ENCODE peak calls at places on chromosomes 7 and 10, in four cellular contexts. V, F, G and I are unnamed samples.

GRCh38 chr10:119947325-119947724 is 54.8 kb downstream of the SEC23IP start:
- DNase-seq in V (no peak), F (no peak), G (no peak), I (no peak)

GRCh38 chr7:137001041-137001440 is 132.6 kb downstream of the CHRM2 start:
- DNase-seq in V (no peak), F (no peak), G (no peak), I (no peak)

GRCh38 chr7:101250324-101250723 is 5.4 kb upstream of the FIS1 start:
- DNase-seq in V (no peak), F (peak; percentile 53), G (no peak), I (no peak)

GRCh38 chr7:27178366-27178765 is 4.2 kb upstream of the HOXA10 start:
- DNase-seq in V (no peak), F (no peak), G (no peak), I (no peak)

GRCh38 chr7:47221826-47222225 is 360.1 kb downstream of the TNS3 start:
- DNase-seq in V (no peak), F (no peak), G (no peak), I (no peak)

GRCh38 chr7:83807770-83808169 is 158.8 kb upstream of the SEMA3E start:
- DNase-seq in V (no peak), F (no peak), G (no peak), I (no peak)

GRCh38 chr10:124473070-124473469 is 11.4 kb downstream of the LHPP start:
- DNase-seq in V (no peak), F (no peak), G (no peak), I (no peak)

GRCh38 chr10:123044391-123044790 is 35.6 kb downstream of the ACADSB start:
- DNase-seq in V (no peak), F (no peak), G (no peak), I (no peak)

GRCh38 chr10:69056129-69056528 is 31.8 kb upstream of the SRGN start:
- DNase-seq in V (no peak), F (no peak), G (no peak), I (no peak)

GRCh38 chr10:127979017-127979416 is 72.1 kb downstream of the PTPRE start:
- DNase-seq in V (no peak), F (no peak), G (no peak), I (no peak)

GRCh38 chr7:137354361-137354760 is 10.8 kb upstream of the PTN start:
- DNase-seq in V (no peak), F (no peak), G (no peak), I (no peak)

GRCh38 chr10:62323751-62324150 is 50.4 kb upstream of the ZNF365 start:
- DNase-seq in V (no peak), F (no peak), G (no peak), I (no peak)

GRCh38 chr10:102744374-102745051 is 765 bp downstream of the WBP1L start:
- DNase-seq in V (no peak), F (no peak), G (no peak), I (no peak)

GRCh38 chr10:47384148-47384921 is at the start of gene ZNF488:
- DNase-seq in V (peak; percentile 98), F (no peak), G (peak; percentile 85), I (peak; percentile 45)

GRCh38 chr7:94654764-94655561 is 970 bp downstream of the SGCE start:
- DNase-seq in V (no peak), F (no peak), G (no peak), I (no peak)

GRCh38 chr10:47340613-47341170 is 7.5 kb upstream of the RBP3 start:
- DNase-seq in V (peak; percentile 85), F (peak; percentile 9), G (peak; percentile 66), I (peak; percentile 49)

GRCh38 chr10:132696728-132697567 is 89.0 kb downstream of the NKX6-2 start:
- DNase-seq in V (no peak), F (no peak), G (no peak), I (no peak)

GRCh38 chr10:4720463-4720862 is 105.5 kb upstream of the AKR1E2 start:
- DNase-seq in V (no peak), F (no peak), G (no peak), I (no peak)

GRCh38 chr10:67697646-67698245 is 1.8 kb upstream of the CTNNA3 start:
- DNase-seq in V (peak; percentile 42), F (no peak), G (peak; percentile 30), I (no peak)

GRCh38 chr7:122517576-122517975 is 181.3 kb downstream of the RNF133 start:
- DNase-seq in V (no peak), F (no peak), G (no peak), I (no peak)

GRCh38 chr7:46071601-46072000 is 150.5 kb upstream of the IGFBP3 start:
- DNase-seq in V (no peak), F (no peak), G (no peak), I (no peak)

GRCh38 chr7:27899601-27900000 is 159.6 kb downstream of the TAX1BP1 start:
- DNase-seq in V (no peak), F (no peak), G (no peak), I (no peak)

GRCh38 chr10:14749051-14749809 is 25.5 kb downstream of the FAM107B start:
- DNase-seq in V (no peak), F (no peak), G (no peak), I (no peak)

GRCh38 chr7:57646901-57647246 is 196.9 kb downstream of the ZNF716 start:
- DNase-seq in V (no peak), F (no peak), G (no peak), I (no peak)

GRCh38 chr7:154676422-154677073 is 326.4 kb downstream of the PAXIP1 start:
- DNase-seq in V (peak; percentile 85), F (no peak), G (no peak), I (no peak)

GRCh38 chr7:37109853-37110252 is 338.8 kb downstream of the ELMO1 start:
- DNase-seq in V (no peak), F (no peak), G (no peak), I (no peak)

GRCh38 chr7:143229054-143229790 is 7.4 kb downstream of the TAS2R40 start:
- DNase-seq in V (no peak), F (no peak), G (no peak), I (no peak)

GRCh38 chr10:99742240-99742639 is 10.2 kb downstream of the CUTC start:
- DNase-seq in V (no peak), F (no peak), G (no peak), I (no peak)

GRCh38 chr7:128755075-128755474 is 15.9 kb downstream of the CALU start:
- DNase-seq in V (no peak), F (no peak), G (no peak), I (no peak)

GRCh38 chr7:128759274-128759673 is 16.3 kb downstream of the OPN1SW start:
- DNase-seq in V (no peak), F (no peak), G (no peak), I (no peak)

GRCh38 chr7:128757203-128757602 is 18.0 kb downstream of the CALU start:
- DNase-seq in V (no peak), F (no peak), G (no peak), I (no peak)

GRCh38 chr7:128758553-128758952 is 17.0 kb downstream of the OPN1SW start:
- DNase-seq in V (no peak), F (no peak), G (no peak), I (no peak)

GRCh38 chr7:128755816-128756476 is 16.8 kb downstream of the CALU start:
- DNase-seq in V (no peak), F (no peak), G (no peak), I (no peak)
- TF ChIP-seq POLR2AphosphoS5 in V (no peak), F (no peak), G (no peak), I (no peak)

DNA sequence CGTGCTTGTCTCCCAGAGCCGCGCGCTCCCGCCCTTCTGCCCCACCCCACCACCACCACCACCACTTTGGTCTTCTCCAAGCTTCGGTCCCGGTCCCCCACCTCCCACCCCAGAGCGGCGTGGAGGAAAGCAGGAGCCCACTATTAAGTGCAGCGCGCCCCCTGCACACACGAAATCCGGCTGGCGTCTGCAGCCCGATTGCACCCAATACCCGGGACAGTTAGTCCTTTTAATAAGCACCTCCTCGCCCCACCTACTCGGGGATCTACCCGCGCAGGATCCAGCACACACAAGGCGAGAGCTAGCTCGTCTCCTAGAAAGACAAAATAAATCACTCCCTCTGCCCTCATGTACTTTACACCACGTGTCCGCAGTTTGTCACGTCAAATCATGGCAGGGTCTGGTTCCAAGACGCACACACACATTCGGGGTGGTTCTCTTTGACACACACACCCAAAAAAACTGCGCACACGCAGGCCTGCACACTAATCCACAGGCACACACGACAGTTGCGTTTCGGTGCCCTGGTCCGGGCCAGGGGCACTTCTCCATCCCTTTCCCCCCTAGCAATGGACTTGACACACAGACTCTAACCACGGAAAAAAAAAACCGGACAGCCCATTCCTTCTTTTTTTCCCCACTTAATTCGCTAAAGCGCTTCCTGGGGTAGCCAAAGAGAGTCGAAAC is 1.6 kb downstream of the SFMBT2 start:
- DNase-seq in V (peak; percentile 56), F (peak; percentile 51), G (no peak), I (peak; percentile 60)
- TF ChIP-seq SPI1 in V (no peak), F (no peak), G (no peak), I (no peak)

GRCh38 chr7:135856356-135857144 is 107.9 kb upstream of the FAM180A start:
- DNase-seq in V (no peak), F (no peak), G (no peak), I (no peak)

GRCh38 chr7:135859548-135859947 is 110.9 kb upstream of the FAM180A start:
- DNase-seq in V (no peak), F (no peak), G (no peak), I (no peak)

GRCh38 chr7:135858379-135858778 is 109.8 kb upstream of the FAM180A start:
- DNase-seq in V (no peak), F (no peak), G (no peak), I (no peak)

GRCh38 chr7:135858851-135859250 is 110.2 kb upstream of the FAM180A start:
- DNase-seq in V (no peak), F (no peak), G (no peak), I (no peak)

GRCh38 chr7:135857519-135858274 is 109.1 kb upstream of the FAM180A start:
- DNase-seq in V (no peak), F (no peak), G (no peak), I (no peak)
- TF ChIP-seq POLR2AphosphoS5 in V (no peak), F (no peak), G (no peak), I (no peak)

GRCh38 chr10:51156913-51157312 is 82.6 kb downstream of the PRKG1 start:
- DNase-seq in V (no peak), F (no peak), G (no peak), I (no peak)
- TF ChIP-seq SPI1 in V (no peak), F (no peak), G (no peak), I (no peak)

DNA sequence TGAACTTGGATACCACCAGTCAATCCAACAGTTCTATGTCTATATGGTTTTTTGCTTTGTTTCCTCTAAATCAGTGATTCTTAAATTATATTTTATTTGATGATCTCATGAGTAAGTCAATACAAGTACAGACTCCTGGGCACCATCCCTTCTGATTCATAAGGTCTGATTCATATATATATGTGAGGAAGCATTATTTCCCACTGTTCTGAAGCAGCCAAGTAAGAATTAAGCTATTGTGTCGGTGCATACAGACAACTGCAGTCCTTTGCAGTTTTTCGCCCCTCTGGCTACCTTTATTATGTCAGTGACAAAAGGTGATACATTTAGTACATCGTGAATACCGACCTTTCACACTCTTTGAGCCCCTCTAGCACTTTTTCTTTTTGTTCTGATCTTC is 1079.7 kb upstream of the C7orf33 start:
- DNase-seq in V (no peak), F (no peak), G (no peak), I (no peak)
- TF ChIP-seq POLR2AphosphoS5 in V (no peak), F (no peak), G (no peak), I (no peak)

GRCh38 chr7:24611130-24611529 is 37.9 kb downstream of the PALS2 start:
- DNase-seq in V (no peak), F (no peak), G (no peak), I (no peak)
- TF ChIP-seq SPI1 in V (no peak), F (no peak), G (no peak), I (no peak)

GRCh38 chr10:775245-776075 is 86.0 kb upstream of the DIP2C start:
- DNase-seq in V (no peak), F (no peak), G (no peak), I (no peak)
- TF ChIP-seq POLR2AphosphoS5 in V (no peak), F (no peak), G (no peak), I (no peak)

GRCh38 chr7:1055084-1055450 is 10.7 kb downstream of the GPR146 start:
- DNase-seq in V (peak; percentile 91), F (no peak), G (no peak), I (peak; percentile 78)
- TF ChIP-seq SPI1 in V (no peak), F (no peak), G (no peak), I (no peak)